ENCODE peak calls at places on chromosomes 16 and 17, in four cellular contexts. B, J, Q and E are unnamed samples. For H3K27me3, the result is how much of the 10 kb centered on the place peaks cover.

GRCh38 chr17:49809056-49809455 is 20.6 kb downstream of the KAT7 start:
- DNase-seq in J (no peak), Q (no peak), B (no peak), E (no peak)

GRCh38 chr17:28324776-28325175 is 5.8 kb downstream of the TMEM97 start:
- DNase-seq in Q (no peak), J (no peak), B (no peak), E (no peak)

GRCh38 chr17:44587339-44587738 is 30.1 kb downstream of the FZD2 start:
- DNase-seq in B (no peak), Q (peak), J (peak), E (no peak)

GRCh38 chr17:48547839-48548686 is 3.2 kb upstream of the HOXB2 start:
- DNase-seq in J (no peak), Q (no peak), B (peak), E (no peak)

GRCh38 chr17:79930077-79930785 is 91.0 kb upstream of the CBX4 start:
- DNase-seq in Q (no peak), J (no peak), B (peak), E (no peak)

GRCh38 chr16:83577201-83577600 is 230.6 kb upstream of the HSBP1 start:
- DNase-seq in J (no peak), Q (no peak), B (no peak), E (no peak)

GRCh38 chr17:75645889-75646625 is 12.8 kb downstream of the SMIM5 start:
- DNase-seq in J (no peak), B (no peak), Q (no peak), E (peak)

GRCh38 chr17:40953876-40954275 is 12.9 kb downstream of the KRT39 start:
- DNase-seq in J (no peak), B (no peak), Q (no peak), E (no peak)

GRCh38 chr17:12519956-12520594 is 145.6 kb upstream of the MYOCD start:
- DNase-seq in J (no peak), B (no peak), Q (no peak), E (no peak)

GRCh38 chr17:74631468-74632195 is 8.1 kb upstream of the CD300E start:
- DNase-seq in B (no peak), J (no peak), Q (no peak), E (no peak)

GRCh38 chr16:81500833-81501521 is 56.4 kb downstream of the CMIP start:
- DNase-seq in B (no peak), Q (no peak), J (no peak), E (no peak)

GRCh38 chr16:55835578-55835977 is 2.7 kb upstream of the CES1 start:
- DNase-seq in J (peak), B (no peak), Q (no peak), E (no peak)

GRCh38 chr17:67364847-67365761 is 1.3 kb downstream of the PSMD12 start:
- DNase-seq in J (no peak), Q (no peak), B (no peak), E (no peak)

GRCh38 chr16:83954577-83955016 is 1.6 kb downstream of the OSGIN1 start:
- DNase-seq in J (peak), B (peak), Q (no peak), E (peak)

GRCh38 chr16:68446941-68447675 is 1.2 kb downstream of the SMPD3 start:
- DNase-seq in J (no peak), Q (no peak), B (peak), E (no peak)

GRCh38 chr17:74394977-74395376 is 27.7 kb downstream of the GPR142 start:
- DNase-seq in B (no peak), Q (no peak), J (no peak), E (peak)

GRCh38 chr16:73254983-73255382 is 207.1 kb upstream of the ZFHX3 start:
- DNase-seq in J (no peak), Q (no peak), B (no peak), E (no peak)

GRCh38 chr16:50152386-50152806 is 710 bp upstream of the TENT4B start:
- DNase-seq in Q (no peak), B (no peak), J (peak), E (peak)

GRCh38 chr17:2253768-2254406 is 49.7 kb downstream of the SMG6 start:
- DNase-seq in B (no peak), Q (no peak), J (no peak), E (no peak)

GRCh38 chr17:2171725-2172446 is 117.0 kb downstream of the HIC1 start:
- DNase-seq in J (peak), B (peak), Q (peak), E (peak)

GRCh38 chr16:81583893-81584705 is 139.5 kb downstream of the CMIP start:
- DNase-seq in Q (no peak), J (no peak), B (no peak), E (peak)

GRCh38 chr17:49574283-49574892 is 1.3 kb upstream of the NXPH3 start:
- DNase-seq in Q (no peak), J (no peak), B (no peak), E (no peak)

GRCh38 chr16:81537721-81538561 is 93.3 kb downstream of the CMIP start:
- DNase-seq in Q (no peak), B (no peak), J (no peak), E (no peak)

GRCh38 chr17:76943202-76943601 is 75.0 kb downstream of the MGAT5B start:
- DNase-seq in Q (no peak), B (peak), J (no peak), E (no peak)

GRCh38 chr17:40480501-40481003 is 20.9 kb downstream of the TNS4 start:
- DNase-seq in B (no peak), J (no peak), Q (no peak), E (peak)

GRCh38 chr17:60390881-60391418 is 983 bp downstream of the USP32 start:
- DNase-seq in J (no peak), Q (peak), B (no peak), E (peak)

GRCh38 chr16:4613636-4614570 is 785 bp downstream of the UBALD1 start:
- DNase-seq in Q (peak), J (peak), B (peak), E (peak)

GRCh38 chr17:77842906-77843249 is 115.6 kb upstream of the TNRC6C start:
- DNase-seq in J (peak), B (no peak), Q (no peak), E (no peak)

GRCh38 chr16:87297407-87297806 is 19.8 kb downstream of the C16orf95 start:
- DNase-seq in B (no peak), Q (no peak), J (no peak), E (no peak)

GRCh38 chr17:77376795-77377751 is 236.3 kb downstream of the SEC14L1 start:
- DNase-seq in J (peak), Q (no peak), B (no peak), E (no peak)

GRCh38 chr17:13787636-13788035 is 185.9 kb upstream of the HS3ST3A1 start:
- DNase-seq in B (no peak), Q (no peak), J (no peak), E (no peak)

GRCh38 chr17:6474376-6474775 is 30.1 kb downstream of the PIMREG start:
- DNase-seq in Q (no peak), J (no peak), B (no peak), E (no peak)

GRCh38 chr17:28811594-28812135 is 30.9 kb downstream of the FAM222B start:
- DNase-seq in Q (no peak), B (peak), J (no peak), E (peak)

GRCh38 chr17:2214887-2215615 is 88.5 kb downstream of the SMG6 start:
- DNase-seq in J (peak), Q (peak), B (no peak), E (peak)

GRCh38 chr17:42463976-42464400 is 5.3 kb downstream of the ATP6V0A1 start:
- DNase-seq in Q (no peak), J (no peak), B (no peak), E (no peak)

GRCh38 chr17:79189264-79189663 is 114.6 kb downstream of the ENGASE start:
- DNase-seq in Q (no peak), J (no peak), B (no peak), E (no peak)

GRCh38 chr17:80153004-80153403 is 6.1 kb upstream of the EIF4A3 start:
- DNase-seq in J (no peak), B (no peak), Q (no peak), E (no peak)

DNA sequence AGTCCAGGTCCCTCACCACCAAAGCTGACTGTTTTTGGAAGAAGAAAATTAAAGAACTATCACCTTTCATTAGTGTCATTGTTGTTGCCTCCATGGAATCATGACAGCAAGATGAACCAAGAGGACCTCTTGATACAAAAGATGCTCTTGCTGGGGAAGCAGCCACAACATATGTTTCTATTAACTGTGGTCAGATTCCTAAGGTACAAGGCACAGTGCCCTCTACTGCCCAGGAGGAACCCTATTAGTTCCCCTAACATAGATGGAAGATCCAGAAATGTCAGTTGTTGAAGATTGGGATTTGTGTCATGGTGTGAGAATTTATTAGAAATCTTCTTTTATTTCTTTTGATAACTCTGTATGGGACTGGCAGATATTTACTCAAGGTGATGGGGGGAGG is 188.2 kb upstream of the ANKFN1 start:
- DNase-seq in J (no peak), Q (no peak), B (no peak), E (no peak)
- TF ChIP-seq CTCF in J (no peak), Q (no peak), B (peak), E (no peak)

GRCh38 chr17:16515933-16516332 is 23.9 kb upstream of the LRRC75A start:
- DNase-seq in B (no peak), J (no peak), Q (no peak), E (no peak)
- H3K27me3 ChIP-seq in B (under half), J (under half), Q (under half), E (under half)

GRCh38 chr16:74936902-74937560 is 47.9 kb downstream of the WDR59 start:
- DNase-seq in B (no peak), Q (no peak), J (no peak), E (no peak)
- TF ChIP-seq CTCF in B (no peak), Q (no peak), J (no peak), E (no peak)

GRCh38 chr16:85327731-85328664 is 215.7 kb upstream of the CIBAR2 start:
- DNase-seq in Q (peak), B (peak), J (no peak), E (no peak)
- H3K27me3 ChIP-seq in Q (under half), B (under half), J (under half), E (under half)